ENCODE peak calls at places on chromosomes 4 and X, in four cellular contexts. R, M, C and D are unnamed samples.

GRCh38 chrX:96394566-96394965 is 290.1 kb upstream of the DIAPH2 start:
- DNase-seq in R (no peak), M (no peak), C (no peak), D (no peak)

GRCh38 chr4:58564695-58565094 is 1454.5 kb upstream of the IGFBP7 start:
- DNase-seq in R (no peak), M (no peak), C (no peak), D (no peak)

GRCh38 chrX:40258909-40259308 is 161.2 kb upstream of the BCOR start:
- DNase-seq in R (no peak), M (no peak), C (no peak), D (no peak)

GRCh38 chr4:28966982-28967381 is 1753.2 kb upstream of the PCDH7 start:
- DNase-seq in R (no peak), M (no peak), C (no peak), D (no peak)

GRCh38 chr4:10727140-10727880 is 42.7 kb upstream of the CLNK start:
- DNase-seq in R (no peak), M (no peak), C (no peak), D (no peak)

GRCh38 chr4:186727977-186728519 is 4.4 kb upstream of the FAT1 start:
- DNase-seq in R (no peak), M (no peak), C (no peak), D (no peak)

GRCh38 chrX:9842541-9842940 is 56.3 kb downstream of the SHROOM2 start:
- DNase-seq in R (no peak), M (no peak), C (peak; percentile 45), D (no peak)

GRCh38 chrX:153474718-153475117 is 4.3 kb upstream of the HAUS7 start:
- DNase-seq in R (peak; percentile 83), M (peak; percentile 27), C (peak; percentile 26), D (peak; percentile 43)

GRCh38 chrX:68307767-68308166 is 125.5 kb downstream of the OPHN1 start:
- DNase-seq in R (no peak), M (peak; percentile 13), C (no peak), D (no peak)

GRCh38 chr4:154029171-154029570 is 240.3 kb upstream of the SFRP2 start:
- DNase-seq in R (no peak), M (no peak), C (no peak), D (no peak)

GRCh38 chr4:108972613-108973283 is 209.9 kb upstream of the ETNPPL start:
- DNase-seq in R (no peak), M (no peak), C (no peak), D (no peak)

GRCh38 chrX:26918633-26919032 is 544.5 kb downstream of the PPP4R3C start:
- DNase-seq in R (no peak), M (no peak), C (no peak), D (no peak)

GRCh38 chr4:153639556-153640475 is 44.3 kb upstream of the TLR2 start:
- DNase-seq in R (no peak), M (no peak), C (no peak), D (no peak)

GRCh38 chrX:129786210-129786651 is 6.5 kb downstream of the SASH3 start:
- DNase-seq in R (peak; percentile 3), M (no peak), C (peak; percentile 24), D (no peak)

GRCh38 chr4:3339566-3339965 is 46.7 kb downstream of the RGS12 start:
- DNase-seq in R (no peak), M (no peak), C (no peak), D (no peak)

GRCh38 chr4:38980903-38981676 is 51.1 kb downstream of the TMEM156 start:
- DNase-seq in R (no peak), M (no peak), C (no peak), D (no peak)

GRCh38 chr4:82756061-82756460 is 42.5 kb downstream of the SCD5 start:
- DNase-seq in R (no peak), M (no peak), C (no peak), D (no peak)

GRCh38 chrX:104351173-104351769 is 96.5 kb upstream of the ESX1 start:
- DNase-seq in R (no peak), M (no peak), C (no peak), D (no peak)

GRCh38 chr4:184954482-184954881 is 63.8 kb upstream of the HELT start:
- DNase-seq in R (no peak), M (no peak), C (no peak), D (no peak)

GRCh38 chr4:41390661-41391060 is 133.9 kb downstream of the UCHL1 start:
- DNase-seq in R (no peak), M (no peak), C (no peak), D (no peak)

GRCh38 chrX:100995469-100995868 is 26.0 kb downstream of the ARL13A start:
- DNase-seq in R (no peak), M (no peak), C (no peak), D (no peak)

GRCh38 chrX:10507181-10507580 is 113.2 kb downstream of the MID1 start:
- DNase-seq in R (peak; percentile 58), M (no peak), C (no peak), D (no peak)

GRCh38 chr4:139633661-139634060 is 32.0 kb upstream of the MGST2 start:
- DNase-seq in R (no peak), M (peak; percentile 18), C (peak; percentile 17), D (peak; percentile 41)

GRCh38 chr4:44538534-44538933 is 89.9 kb upstream of the KCTD8 start:
- DNase-seq in R (no peak), M (no peak), C (no peak), D (no peak)

GRCh38 chrX:135327299-135327698 is 18.0 kb downstream of the ETDC start:
- DNase-seq in R (no peak), M (no peak), C (no peak), D (no peak)

GRCh38 chrX:148310402-148311200 is 189.8 kb upstream of the AFF2 start:
- DNase-seq in R (no peak), M (no peak), C (no peak), D (no peak)

GRCh38 chr4:48268956-48269860 is at the start of gene TEC:
- DNase-seq in R (peak; percentile 53), M (peak; percentile 19), C (peak; percentile 45), D (peak; percentile 56)

GRCh38 chrX:1486749-1487361 is 34.1 kb upstream of the ASMTL start:
- DNase-seq in R (no peak), M (no peak), C (no peak), D (no peak)

GRCh38 chr4:8617486-8618040 is 25.0 kb downstream of the CPZ start:
- DNase-seq in R (peak; percentile 54), M (no peak), C (no peak), D (no peak)

GRCh38 chr4:128800305-128800704 is 9.2 kb upstream of the JADE1 start:
- DNase-seq in R (no peak), M (no peak), C (no peak), D (no peak)

GRCh38 chrX:103758555-103758954 is 18.1 kb upstream of the PLP1 start:
- DNase-seq in R (no peak), M (no peak), C (no peak), D (no peak)

GRCh38 chr4:102826105-102826889 is 1.1 kb downstream of the UBE2D3 start:
- DNase-seq in R (no peak), M (no peak), C (no peak), D (no peak)

GRCh38 chr4:117560329-117560728 is 474.0 kb upstream of the NDST3 start:
- DNase-seq in R (no peak), M (no peak), C (no peak), D (no peak)

GRCh38 chr4:76948441-76949292 is 885 bp upstream of the SEPTIN11 start:
- DNase-seq in R (peak; percentile 77), M (peak; percentile 52), C (peak; percentile 81), D (peak; percentile 64)

GRCh38 chrX:16444353-16444752 is 205.6 kb upstream of the S100G start:
- DNase-seq in R (no peak), M (no peak), C (no peak), D (no peak)

GRCh38 chr4:8774071-8774470 is 97.6 kb downstream of the HMX1 start:
- DNase-seq in R (no peak), M (no peak), C (no peak), D (no peak)

GRCh38 chr4:88109123-88109864 is 49.1 kb downstream of the ABCG2 start:
- DNase-seq in R (no peak), M (no peak), C (no peak), D (no peak)
- TF ChIP-seq EP300 in R (no peak), M (no peak), C (no peak), D (no peak)

GRCh38 chr4:80990851-80991250 is 39.7 kb upstream of the BMP3 start:
- DNase-seq in R (no peak), M (no peak), C (no peak), D (no peak)

GRCh38 chr4:80989921-80990544 is 40.5 kb upstream of the BMP3 start:
- DNase-seq in R (no peak), M (peak; percentile 61), C (no peak), D (no peak)

DNA sequence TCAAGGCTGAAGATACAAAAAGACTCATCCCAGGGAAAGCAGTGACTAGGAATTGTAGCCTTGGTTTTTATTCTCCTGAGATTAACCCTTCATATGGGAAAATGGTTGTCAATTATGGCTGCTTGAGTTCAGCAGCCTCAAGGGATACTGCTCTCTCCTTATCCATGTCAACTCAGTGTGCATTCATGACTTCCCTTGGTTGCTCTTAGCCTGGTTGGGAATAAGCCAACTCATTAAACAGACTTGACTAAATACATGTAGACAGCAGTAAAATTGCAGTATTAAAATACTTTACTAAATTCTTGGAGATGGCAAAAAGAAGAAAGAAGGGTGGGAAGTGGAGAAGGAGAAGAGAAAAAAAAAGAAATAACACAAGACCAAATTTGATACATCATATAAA is 44.5 kb upstream of the BMP3 start:
- DNase-seq in R (no peak), M (no peak), C (no peak), D (no peak)
- H3K9me3 ChIP-seq in R (no peaks in the 10 kb centered on the region), M (no peaks in the 10 kb centered on the region), C (no peaks in the 10 kb centered on the region), D (no peaks in the 10 kb centered on the region)

GRCh38 chr4:2290974-2291704 is 29.2 kb upstream of the MXD4 start:
- DNase-seq in R (peak; percentile 33), M (no peak), C (peak; percentile 51), D (peak; percentile 37)
- TF ChIP-seq EP300 in R (no peak), M (no peak), C (no peak), D (no peak)

GRCh38 chr4:26116057-26116456 is 202.0 kb downstream of the SMIM20 start:
- DNase-seq in R (no peak), M (no peak), C (no peak), D (no peak)
- H3K9me3 ChIP-seq in R (no peaks in the 10 kb centered on the region), M (peaks cover 21% of the 10 kb centered on the region), C (peaks cover 8% of the 10 kb centered on the region), D (peaks cover 4% of the 10 kb centered on the region)

GRCh38 chr4:86279247-86279960 is 80.4 kb downstream of the MAPK10 start:
- DNase-seq in R (no peak), M (no peak), C (no peak), D (no peak)

GRCh38 chr4:86269354-86269753 is 90.5 kb downstream of the MAPK10 start:
- DNase-seq in R (no peak), M (no peak), C (no peak), D (no peak)

GRCh38 chr4:86271057-86271456 is 88.8 kb downstream of the MAPK10 start:
- DNase-seq in R (no peak), M (no peak), C (no peak), D (no peak)

GRCh38 chr4:86280246-86280645 is 79.6 kb downstream of the MAPK10 start:
- DNase-seq in R (no peak), M (no peak), C (no peak), D (no peak)

GRCh38 chr4:86274642-86275041 is 85.2 kb downstream of the MAPK10 start:
- DNase-seq in R (no peak), M (no peak), C (no peak), D (no peak)
- TF ChIP-seq EP300 in R (no peak), M (no peak), C (no peak), D (no peak)